ENCODE peak calls at places on chromosome 13, in seven cellular contexts. S, P, B, W, F, X and U are unnamed samples.

GRCh38 chr13:36543671-36544070 is 111.4 kb downstream of the CCNA1 start:
- DNase-seq in S (no peak), P (no peak), B (no peak), W (no peak), F (no peak), X (no peak), U (no peak)

GRCh38 chr13:110000534-110001345 is 214.4 kb upstream of the IRS2 start:
- DNase-seq in S (no peak), P (no peak), B (no peak), W (no peak), F (no peak), X (peak), U (no peak)

GRCh38 chr13:27954406-27954851 is 14.7 kb downstream of the CDX2 start:
- DNase-seq in S (no peak), P (peak), B (no peak), W (peak), F (no peak), X (peak), U (peak)

GRCh38 chr13:39448831-39449230 is 154.2 kb downstream of the LHFPL6 start:
- DNase-seq in S (no peak), P (no peak), B (no peak), W (no peak), F (no peak), X (no peak), U (no peak)

GRCh38 chr13:19685034-19685433 is 51.6 kb downstream of the MPHOSPH8 start:
- DNase-seq in S (no peak), P (no peak), B (no peak), W (no peak), F (no peak), X (no peak), U (no peak)

GRCh38 chr13:42113478-42113877 is 65.0 kb downstream of the DGKH start:
- DNase-seq in S (no peak), P (no peak), B (no peak), W (no peak), F (no peak), X (no peak), U (no peak)

GRCh38 chr13:41633776-41634175 is 176.4 kb downstream of the RGCC start:
- DNase-seq in S (no peak), P (no peak), B (no peak), W (no peak), F (no peak), X (no peak), U (no peak)

GRCh38 chr13:97226788-97227627 is 4.9 kb downstream of the MBNL2 start:
- DNase-seq in S (no peak), P (peak), B (no peak), W (peak), F (no peak), X (peak), U (peak)

GRCh38 chr13:113664751-113665581 is 2.1 kb upstream of the GRK1 start:
- DNase-seq in S (no peak), P (no peak), B (no peak), W (no peak), F (no peak), X (no peak), U (no peak)

GRCh38 chr13:107365466-107366215 is 797.7 kb upstream of the ARGLU1 start:
- DNase-seq in S (no peak), P (no peak), B (peak), W (no peak), F (no peak), X (no peak), U (peak)

GRCh38 chr13:83895994-83896580 is 13.8 kb upstream of the SLITRK1 start:
- DNase-seq in S (no peak), P (no peak), B (peak), W (no peak), F (no peak), X (no peak), U (peak)

GRCh38 chr13:20118268-20119140 is 42.3 kb downstream of the GJA3 start:
- DNase-seq in S (no peak), P (peak), B (no peak), W (peak), F (no peak), X (peak), U (peak)

GRCh38 chr13:45737571-45738002 is 35.5 kb downstream of the CBY2 start:
- DNase-seq in S (no peak), P (peak), B (no peak), W (peak), F (no peak), X (peak), U (no peak)

GRCh38 chr13:85512421-85512820 is 286.8 kb downstream of the SLITRK6 start:
- DNase-seq in S (no peak), P (no peak), B (no peak), W (no peak), F (no peak), X (peak), U (no peak)

GRCh38 chr13:49517461-49517860 is 21.7 kb downstream of the PHF11 start:
- DNase-seq in S (no peak), P (peak), B (no peak), W (no peak), F (no peak), X (peak), U (peak)

GRCh38 chr13:24146961-24147569 is 13.5 kb upstream of the SPATA13 start:
- DNase-seq in S (no peak), P (no peak), B (no peak), W (no peak), F (no peak), X (peak), U (peak)

GRCh38 chr13:43289458-43290255 is 266.3 kb downstream of the DNAJC15 start:
- DNase-seq in S (no peak), P (no peak), B (peak), W (no peak), F (no peak), X (no peak), U (no peak)

GRCh38 chr13:29196409-29197074 is 376.4 kb downstream of the MTUS2 start:
- DNase-seq in S (no peak), P (no peak), B (no peak), W (no peak), F (no peak), X (no peak), U (no peak)

GRCh38 chr13:96525715-96526114 is 435.8 kb downstream of the HS6ST3 start:
- DNase-seq in S (no peak), P (no peak), B (no peak), W (no peak), F (no peak), X (no peak), U (no peak)

GRCh38 chr13:107370036-107370785 is 802.3 kb upstream of the ARGLU1 start:
- DNase-seq in S (no peak), P (no peak), B (peak), W (no peak), F (no peak), X (no peak), U (peak)

GRCh38 chr13:20997301-20998061 is 63.9 kb downstream of the LATS2 start:
- DNase-seq in S (no peak), P (peak), B (peak), W (peak), F (peak), X (peak), U (peak)

GRCh38 chr13:40438999-40439797 is 227.2 kb downstream of the FOXO1 start:
- DNase-seq in S (no peak), P (no peak), B (no peak), W (no peak), F (no peak), X (peak), U (peak)

GRCh38 chr13:22135446-22135845 is 464.6 kb downstream of the FGF9 start:
- DNase-seq in S (no peak), P (peak), B (no peak), W (no peak), F (no peak), X (no peak), U (no peak)

GRCh38 chr13:114212096-114212495 is 22.6 kb upstream of the CDC16 start:
- DNase-seq in S (no peak), P (peak), B (peak), W (no peak), F (no peak), X (peak), U (peak)

GRCh38 chr13:77506874-77507273 is 28.6 kb upstream of the SCEL start:
- DNase-seq in S (no peak), P (no peak), B (no peak), W (no peak), F (no peak), X (no peak), U (peak)

GRCh38 chr13:45500492-45501174 is 35.9 kb downstream of the COG3 start:
- DNase-seq in S (no peak), P (peak), B (peak), W (no peak), F (no peak), X (no peak), U (peak)

GRCh38 chr13:47437411-47437810 is 540.6 kb upstream of the HTR2A start:
- DNase-seq in S (no peak), P (no peak), B (peak), W (no peak), F (no peak), X (no peak), U (peak)

GRCh38 chr13:109162248-109163051 is 533.0 kb downstream of the MYO16 start:
- DNase-seq in S (no peak), P (no peak), B (no peak), W (no peak), F (no peak), X (peak), U (no peak)

GRCh38 chr13:38888309-38888708 is 102.3 kb downstream of the STOML3 start:
- DNase-seq in S (no peak), P (peak), B (peak), W (no peak), F (peak), X (peak), U (peak)

GRCh38 chr13:47178090-47178950 is 281.5 kb upstream of the HTR2A start:
- DNase-seq in S (no peak), P (peak), B (no peak), W (no peak), F (no peak), X (peak), U (no peak)

GRCh38 chr13:52051400-52051799 is 26.9 kb downstream of the UTP14C start:
- DNase-seq in S (no peak), P (peak), B (no peak), W (no peak), F (no peak), X (no peak), U (no peak)

GRCh38 chr13:52053460-52053859 is 29.0 kb downstream of the UTP14C start:
- DNase-seq in S (no peak), P (peak), B (no peak), W (no peak), F (no peak), X (peak), U (peak)

GRCh38 chr13:52048516-52048915 is 24.0 kb downstream of the UTP14C start:
- DNase-seq in S (no peak), P (no peak), B (peak), W (no peak), F (no peak), X (no peak), U (no peak)

GRCh38 chr13:52043675-52044074 is 19.2 kb downstream of the UTP14C start:
- DNase-seq in S (no peak), P (no peak), B (no peak), W (no peak), F (no peak), X (no peak), U (no peak)

DNA sequence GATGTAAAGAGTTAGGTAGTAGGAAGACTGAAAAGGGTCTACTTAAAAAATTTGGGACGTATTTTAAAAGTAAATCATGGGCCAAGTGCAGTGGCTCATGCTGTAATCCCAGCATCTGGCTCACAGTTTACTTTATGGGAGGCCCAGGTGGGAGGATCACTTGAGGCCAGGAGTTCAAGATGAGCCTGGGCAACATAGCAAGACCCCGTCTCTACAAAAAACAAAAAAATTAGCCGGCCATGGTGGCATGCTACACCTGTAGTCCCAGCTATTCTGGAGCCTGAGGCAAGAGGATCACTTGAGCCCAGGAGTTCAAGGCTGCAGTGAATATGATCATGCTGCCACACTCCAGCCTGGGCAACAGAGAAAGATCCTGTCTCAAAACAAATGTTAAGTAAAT is 23.0 kb downstream of the UTP14C start:
- DNase-seq in S (no peak), P (no peak), B (no peak), W (no peak), F (no peak), X (no peak), U (no peak)
- H3K18ac ChIP-seq in S (no peak), P (no peak), B (no peak), W (no peak), F (no peak), X (no peak), U (no peak)

GRCh38 chr13:112029143-112029542 is 37.8 kb upstream of the SOX1 start:
- DNase-seq in S (no peak), P (no peak), B (no peak), W (no peak), F (no peak), X (no peak), U (no peak)

GRCh38 chr13:112032186-112032835 is 34.6 kb upstream of the SOX1 start:
- DNase-seq in S (no peak), P (no peak), B (peak), W (no peak), F (no peak), X (peak), U (no peak)

DNA sequence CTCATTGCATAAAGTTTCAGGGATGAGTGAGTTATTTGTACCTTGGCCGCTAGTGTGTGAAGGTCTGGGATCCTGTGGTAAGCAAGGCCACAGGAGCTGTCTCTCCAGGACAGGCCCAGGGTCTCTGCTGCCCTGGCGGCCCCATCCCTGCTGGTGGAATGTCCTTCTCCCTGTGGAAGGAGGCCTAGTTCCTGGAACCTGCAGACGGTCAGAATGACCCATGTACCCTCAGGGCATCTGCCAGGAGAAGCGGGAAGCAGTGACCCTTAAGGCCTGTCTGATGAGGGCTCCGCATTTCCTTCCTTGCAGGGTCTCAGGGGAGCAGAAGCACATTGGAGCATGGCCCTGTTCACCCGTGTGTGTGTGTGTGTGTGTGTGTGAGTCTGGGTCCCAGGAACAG is 32.1 kb upstream of the SOX1 start:
- DNase-seq in S (no peak), P (no peak), B (no peak), W (no peak), F (no peak), X (peak), U (no peak)
- H3K18ac ChIP-seq in S (peak), P (no peak), B (no peak), W (no peak), F (no peak), X (no peak), U (no peak)

GRCh38 chr13:30601836-30602235 is 15.9 kb upstream of the USPL1 start:
- DNase-seq in S (no peak), P (no peak), B (no peak), W (no peak), F (no peak), X (no peak), U (no peak)

GRCh38 chr13:30605052-30605451 is 12.7 kb upstream of the USPL1 start:
- DNase-seq in S (no peak), P (no peak), B (no peak), W (no peak), F (no peak), X (peak), U (no peak)

DNA sequence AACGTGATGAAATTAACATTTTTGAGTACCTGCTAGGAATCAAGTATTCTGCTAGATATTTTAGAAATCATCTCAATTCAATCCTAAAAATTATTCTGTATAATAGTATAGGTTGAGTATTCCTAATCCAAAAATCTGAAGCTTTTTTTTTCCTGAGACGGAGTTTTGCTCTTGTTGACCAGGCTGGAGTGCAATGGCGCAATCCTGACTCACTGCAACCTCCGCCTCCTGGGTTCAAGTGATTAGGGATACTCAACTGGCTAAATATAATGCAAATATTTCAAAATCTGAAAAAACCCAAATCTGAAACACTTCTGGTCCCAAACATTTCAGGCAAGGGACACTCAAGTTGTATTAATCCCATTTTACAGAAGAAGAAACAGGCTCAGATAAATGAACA is 17.2 kb upstream of the USPL1 start:
- DNase-seq in S (no peak), P (no peak), B (no peak), W (no peak), F (no peak), X (no peak), U (no peak)
- H3K18ac ChIP-seq in S (no peak), P (no peak), B (no peak), W (no peak), F (no peak), X (no peak), U (no peak)

GRCh38 chr13:93562676-93563075 is 336.1 kb downstream of the GPC6 start:
- DNase-seq in S (no peak), P (peak), B (no peak), W (no peak), F (no peak), X (peak), U (no peak)
- H3K18ac ChIP-seq in S (no peak), P (no peak), B (no peak), W (no peak), F (no peak), X (no peak), U (no peak)